ENCODE peak calls at places on chromosomes 3 and 15, in ten cellular contexts. One of them, this sample, is unnamed. For H3K27me3, the result is how much of the 10 kb centered on the place peaks cover.

GRCh38 chr3:61237858-61238257 is 13.4 kb downstream of the FHIT start:
- DNase-seq in neural progenitor cell: no peak
- DNase-seq in cardiac muscle cell: no peak
- DNase-seq in HepG2: no peak
- DNase-seq in psoas muscle: no peak
- DNase-seq in spleen: no peak
- DNase-seq in prostate gland: no peak
- DNase-seq in brain microvascular endothelial cell: no peak
- DNase-seq in fibroblast of lung: no peak
- DNase-seq in tibial nerve: no peak
- DNase-seq in this sample: no peak

GRCh38 chr3:23547905-23548304 is 257.9 kb upstream of the UBE2E1 start:
- DNase-seq in psoas muscle: no peak
- DNase-seq in fibroblast of lung: peak
- DNase-seq in brain microvascular endothelial cell: no peak
- DNase-seq in tibial nerve: no peak
- DNase-seq in HepG2: no peak
- DNase-seq in spleen: no peak
- DNase-seq in neural progenitor cell: no peak
- DNase-seq in prostate gland: no peak
- DNase-seq in cardiac muscle cell: no peak
- DNase-seq in this sample: no peak

GRCh38 chr15:38253448-38253847 is 812 bp downstream of the SPRED1 start:
- DNase-seq in spleen: no peak
- DNase-seq in brain microvascular endothelial cell: peak
- DNase-seq in fibroblast of lung: peak
- DNase-seq in tibial nerve: no peak
- DNase-seq in cardiac muscle cell: no peak
- DNase-seq in neural progenitor cell: peak
- DNase-seq in psoas muscle: no peak
- DNase-seq in prostate gland: peak
- DNase-seq in HepG2: no peak
- DNase-seq in this sample: no peak

GRCh38 chr3:172616061-172616461 is 92.8 kb upstream of the TNFSF10 start:
- DNase-seq in spleen: no peak
- DNase-seq in neural progenitor cell: no peak
- DNase-seq in HepG2: no peak
- DNase-seq in cardiac muscle cell: no peak
- DNase-seq in prostate gland: no peak
- DNase-seq in brain microvascular endothelial cell: no peak
- DNase-seq in psoas muscle: no peak
- DNase-seq in fibroblast of lung: peak
- DNase-seq in tibial nerve: no peak
- DNase-seq in this sample: no peak

GRCh38 chr15:48012191-48012590 is 108.6 kb upstream of the SLC24A5 start:
- DNase-seq in spleen: no peak
- DNase-seq in tibial nerve: no peak
- DNase-seq in prostate gland: no peak
- DNase-seq in brain microvascular endothelial cell: no peak
- DNase-seq in fibroblast of lung: no peak
- DNase-seq in cardiac muscle cell: no peak
- DNase-seq in HepG2: no peak
- DNase-seq in psoas muscle: no peak
- DNase-seq in neural progenitor cell: no peak
- DNase-seq in this sample: no peak

GRCh38 chr3:187630421-187630820 is 39.8 kb downstream of the SST start:
- DNase-seq in neural progenitor cell: no peak
- DNase-seq in psoas muscle: no peak
- DNase-seq in fibroblast of lung: no peak
- DNase-seq in spleen: no peak
- DNase-seq in prostate gland: no peak
- DNase-seq in brain microvascular endothelial cell: no peak
- DNase-seq in tibial nerve: no peak
- DNase-seq in cardiac muscle cell: no peak
- DNase-seq in HepG2: no peak
- DNase-seq in this sample: no peak

GRCh38 chr3:37773471-37773870 is 88.2 kb upstream of the CTDSPL start:
- DNase-seq in neural progenitor cell: no peak
- DNase-seq in prostate gland: no peak
- DNase-seq in HepG2: no peak
- DNase-seq in tibial nerve: no peak
- DNase-seq in brain microvascular endothelial cell: no peak
- DNase-seq in cardiac muscle cell: no peak
- DNase-seq in spleen: no peak
- DNase-seq in fibroblast of lung: no peak
- DNase-seq in psoas muscle: no peak
- DNase-seq in this sample: no peak

GRCh38 chr3:183485585-183485984 is 57.2 kb upstream of the MCF2L2 start:
- DNase-seq in neural progenitor cell: no peak
- DNase-seq in cardiac muscle cell: no peak
- DNase-seq in HepG2: no peak
- DNase-seq in spleen: no peak
- DNase-seq in psoas muscle: no peak
- DNase-seq in brain microvascular endothelial cell: no peak
- DNase-seq in fibroblast of lung: no peak
- DNase-seq in prostate gland: no peak
- DNase-seq in tibial nerve: no peak
- DNase-seq in this sample: no peak

GRCh38 chr15:67251318-67251717 is 3.1 kb downstream of the AAGAB start:
- DNase-seq in tibial nerve: no peak
- DNase-seq in prostate gland: no peak
- DNase-seq in psoas muscle: no peak
- DNase-seq in cardiac muscle cell: no peak
- DNase-seq in brain microvascular endothelial cell: no peak
- DNase-seq in spleen: no peak
- DNase-seq in fibroblast of lung: no peak
- DNase-seq in HepG2: no peak
- DNase-seq in neural progenitor cell: no peak
- DNase-seq in this sample: no peak

GRCh38 chr3:126678691-126679317 is 23.9 kb upstream of the TXNRD3 start:
- DNase-seq in psoas muscle: no peak
- DNase-seq in cardiac muscle cell: no peak
- DNase-seq in tibial nerve: no peak
- DNase-seq in HepG2: no peak
- DNase-seq in prostate gland: no peak
- DNase-seq in fibroblast of lung: no peak
- DNase-seq in neural progenitor cell: peak
- DNase-seq in brain microvascular endothelial cell: no peak
- DNase-seq in spleen: peak
- DNase-seq in this sample: no peak

GRCh38 chr15:32112101-32112500 is 81.8 kb downstream of the CHRNA7 start:
- DNase-seq in brain microvascular endothelial cell: no peak
- DNase-seq in HepG2: no peak
- DNase-seq in spleen: no peak
- DNase-seq in fibroblast of lung: no peak
- DNase-seq in tibial nerve: no peak
- DNase-seq in cardiac muscle cell: no peak
- DNase-seq in neural progenitor cell: no peak
- DNase-seq in prostate gland: no peak
- DNase-seq in psoas muscle: no peak
- DNase-seq in this sample: no peak

GRCh38 chr15:68186671-68187397 is 18.3 kb downstream of the CALML4 start:
- DNase-seq in prostate gland: no peak
- DNase-seq in brain microvascular endothelial cell: peak
- DNase-seq in fibroblast of lung: peak
- DNase-seq in spleen: no peak
- DNase-seq in cardiac muscle cell: no peak
- DNase-seq in psoas muscle: no peak
- DNase-seq in neural progenitor cell: no peak
- DNase-seq in tibial nerve: no peak
- DNase-seq in HepG2: no peak
- DNase-seq in this sample: no peak

GRCh38 chr3:32841875-32842505 is 24.2 kb downstream of the TRIM71 start:
- DNase-seq in fibroblast of lung: no peak
- DNase-seq in psoas muscle: no peak
- DNase-seq in neural progenitor cell: no peak
- DNase-seq in cardiac muscle cell: no peak
- DNase-seq in HepG2: no peak
- DNase-seq in spleen: no peak
- DNase-seq in tibial nerve: no peak
- DNase-seq in brain microvascular endothelial cell: peak
- DNase-seq in prostate gland: no peak
- DNase-seq in this sample: no peak

DNA sequence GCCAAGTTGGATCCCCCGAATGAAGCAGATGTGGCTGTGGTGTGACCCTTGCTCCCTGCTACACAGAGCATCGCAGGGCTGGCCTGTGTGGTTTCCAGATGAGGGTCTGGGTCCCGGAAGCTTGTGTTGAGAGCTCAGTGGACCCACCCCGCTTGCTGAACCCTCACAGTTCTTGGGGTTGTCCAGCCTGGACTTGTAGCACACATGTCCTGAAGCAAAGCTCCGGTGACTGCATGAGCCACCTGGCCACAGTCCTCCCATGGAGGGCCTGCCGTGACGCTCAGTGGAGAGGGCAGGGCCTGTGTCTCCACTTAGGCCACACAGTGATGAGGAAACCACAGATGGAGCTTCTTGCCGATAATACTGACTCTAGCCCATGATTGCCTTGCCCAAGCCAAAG is 62.7 kb downstream of the RGMA start:
- DNase-seq in cardiac muscle cell: no peak
- DNase-seq in prostate gland: no peak
- DNase-seq in fibroblast of lung: no peak
- DNase-seq in neural progenitor cell: no peak
- DNase-seq in HepG2: no peak
- DNase-seq in psoas muscle: no peak
- DNase-seq in spleen: peak
- DNase-seq in brain microvascular endothelial cell: no peak
- DNase-seq in tibial nerve: no peak
- DNase-seq in this sample: peak
- TF ChIP-seq CTCF in cardiac muscle cell: no peak
- TF ChIP-seq CTCF in prostate gland: no peak
- TF ChIP-seq CTCF in fibroblast of lung: no peak
- TF ChIP-seq CTCF in neural progenitor cell: no peak
- TF ChIP-seq CTCF in HepG2: no peak
- TF ChIP-seq CTCF in psoas muscle: no peak
- TF ChIP-seq CTCF in spleen: no peak
- TF ChIP-seq CTCF in brain microvascular endothelial cell: no peak
- TF ChIP-seq CTCF in tibial nerve: no peak
- TF ChIP-seq CTCF in this sample: no peak

GRCh38 chr3:66493464-66494099 is 7.2 kb downstream of the LRIG1 start:
- DNase-seq in cardiac muscle cell: no peak
- DNase-seq in spleen: no peak
- DNase-seq in brain microvascular endothelial cell: no peak
- DNase-seq in prostate gland: no peak
- DNase-seq in HepG2: no peak
- DNase-seq in tibial nerve: no peak
- DNase-seq in neural progenitor cell: no peak
- DNase-seq in psoas muscle: no peak
- DNase-seq in fibroblast of lung: no peak
- DNase-seq in this sample: peak
- H3K27me3 ChIP-seq in cardiac muscle cell: under half
- H3K27me3 ChIP-seq in spleen: under half
- H3K27me3 ChIP-seq in brain microvascular endothelial cell: under half
- H3K27me3 ChIP-seq in prostate gland: under half
- H3K27me3 ChIP-seq in HepG2: under half
- H3K27me3 ChIP-seq in tibial nerve: under half
- H3K27me3 ChIP-seq in neural progenitor cell: under half
- H3K27me3 ChIP-seq in psoas muscle: under half
- H3K27me3 ChIP-seq in fibroblast of lung: under half
- H3K27me3 ChIP-seq in this sample: under half

DNA sequence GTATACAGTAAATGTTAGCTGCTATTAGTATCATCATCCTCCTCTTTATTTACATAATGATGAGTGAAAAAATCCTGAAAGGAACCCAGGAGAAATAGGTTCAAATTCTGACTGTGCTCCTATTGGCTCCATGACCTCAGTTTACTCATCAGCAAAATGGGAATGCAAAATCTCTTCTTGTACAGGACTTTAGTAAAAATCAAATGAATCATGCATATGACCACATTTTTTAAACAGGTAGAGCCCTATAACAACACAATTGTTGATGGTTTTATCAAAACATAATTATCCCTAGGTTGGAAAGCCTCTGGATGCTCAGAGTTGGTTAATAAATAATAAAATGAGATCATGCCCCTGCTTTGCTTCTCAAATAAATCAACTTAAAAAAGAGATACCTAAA is 16.0 kb upstream of the NR2F2 start:
- DNase-seq in neural progenitor cell: no peak
- DNase-seq in HepG2: no peak
- DNase-seq in tibial nerve: no peak
- DNase-seq in cardiac muscle cell: no peak
- DNase-seq in psoas muscle: no peak
- DNase-seq in prostate gland: no peak
- DNase-seq in brain microvascular endothelial cell: no peak
- DNase-seq in fibroblast of lung: no peak
- DNase-seq in spleen: no peak
- DNase-seq in this sample: no peak
- TF ChIP-seq CTCF in neural progenitor cell: no peak
- TF ChIP-seq CTCF in HepG2: no peak
- TF ChIP-seq CTCF in tibial nerve: no peak
- TF ChIP-seq CTCF in cardiac muscle cell: no peak
- TF ChIP-seq CTCF in psoas muscle: no peak
- TF ChIP-seq CTCF in prostate gland: no peak
- TF ChIP-seq CTCF in brain microvascular endothelial cell: no peak
- TF ChIP-seq CTCF in fibroblast of lung: no peak
- TF ChIP-seq CTCF in spleen: no peak
- TF ChIP-seq CTCF in this sample: no peak

GRCh38 chr15:64775551-64776401 is at the start of gene RBPMS2:
- DNase-seq in HepG2: no peak
- DNase-seq in tibial nerve: peak
- DNase-seq in cardiac muscle cell: peak
- DNase-seq in fibroblast of lung: peak
- DNase-seq in spleen: no peak
- DNase-seq in prostate gland: no peak
- DNase-seq in brain microvascular endothelial cell: no peak
- DNase-seq in neural progenitor cell: peak
- DNase-seq in psoas muscle: peak
- DNase-seq in this sample: peak
- H3K27me3 ChIP-seq in HepG2: under half
- H3K27me3 ChIP-seq in tibial nerve: under half
- H3K27me3 ChIP-seq in cardiac muscle cell: under half
- H3K27me3 ChIP-seq in fibroblast of lung: under half
- H3K27me3 ChIP-seq in spleen: under half
- H3K27me3 ChIP-seq in prostate gland: under half
- H3K27me3 ChIP-seq in brain microvascular endothelial cell: under half
- H3K27me3 ChIP-seq in neural progenitor cell: half or more
- H3K27me3 ChIP-seq in psoas muscle: under half
- H3K27me3 ChIP-seq in this sample: under half

This sample was measured in tibial artery.